ENCODE peak calls at places on chromosomes 3 and 15, in nine cellular contexts. One of them, this sample, is unnamed.

GRCh38 chr3:106006001-106006400 is 137.2 kb upstream of the CBLB start:
- DNase-seq in tibial nerve: no peak
- DNase-seq in transverse colon: no peak
- DNase-seq in SK-N-SH: no peak
- DNase-seq in sigmoid colon: no peak
- DNase-seq in K562: no peak
- DNase-seq in ovary: no peak
- DNase-seq in esophagus muscularis mucosa: no peak
- DNase-seq in H1: no peak
- DNase-seq in this sample: no peak

GRCh38 chr15:48282186-48282585 is 49.0 kb upstream of the DUT start:
- DNase-seq in tibial nerve: no peak
- DNase-seq in transverse colon: no peak
- DNase-seq in SK-N-SH: no peak
- DNase-seq in sigmoid colon: no peak
- DNase-seq in K562: no peak
- DNase-seq in ovary: no peak
- DNase-seq in esophagus muscularis mucosa: no peak
- DNase-seq in H1: no peak
- DNase-seq in this sample: no peak

GRCh38 chr3:71578045-71578730 is 5.3 kb downstream of the FOXP1 start:
- DNase-seq in tibial nerve: no peak
- DNase-seq in transverse colon: no peak
- DNase-seq in SK-N-SH: no peak
- DNase-seq in sigmoid colon: no peak
- DNase-seq in K562: no peak
- DNase-seq in ovary: no peak
- DNase-seq in esophagus muscularis mucosa: no peak
- DNase-seq in H1: no peak
- DNase-seq in this sample: no peak

GRCh38 chr15:72923304-72923703 is 129.0 kb upstream of the NEO1 start:
- DNase-seq in tibial nerve: no peak
- DNase-seq in transverse colon: no peak
- DNase-seq in SK-N-SH: no peak
- DNase-seq in sigmoid colon: no peak
- DNase-seq in K562: no peak
- DNase-seq in ovary: no peak
- DNase-seq in esophagus muscularis mucosa: no peak
- DNase-seq in H1: no peak
- DNase-seq in this sample: no peak

GRCh38 chr15:59300618-59301139 is 72.0 kb downstream of the MYO1E start:
- DNase-seq in tibial nerve: peak; percentile 44
- DNase-seq in transverse colon: peak; percentile 61
- DNase-seq in SK-N-SH: no peak
- DNase-seq in sigmoid colon: no peak
- DNase-seq in K562: no peak
- DNase-seq in ovary: peak; percentile 42
- DNase-seq in esophagus muscularis mucosa: no peak
- DNase-seq in H1: no peak
- DNase-seq in this sample: no peak

GRCh38 chr3:151216641-151217040 is 13.6 kb upstream of the GPR171 start:
- DNase-seq in tibial nerve: no peak
- DNase-seq in transverse colon: no peak
- DNase-seq in SK-N-SH: peak; percentile 13
- DNase-seq in sigmoid colon: no peak
- DNase-seq in K562: no peak
- DNase-seq in ovary: no peak
- DNase-seq in esophagus muscularis mucosa: no peak
- DNase-seq in H1: no peak
- DNase-seq in this sample: no peak

GRCh38 chr3:82824491-82824890 is 1063.0 kb upstream of the GBE1 start:
- DNase-seq in tibial nerve: no peak
- DNase-seq in transverse colon: no peak
- DNase-seq in SK-N-SH: no peak
- DNase-seq in sigmoid colon: no peak
- DNase-seq in K562: no peak
- DNase-seq in ovary: no peak
- DNase-seq in esophagus muscularis mucosa: no peak
- DNase-seq in H1: no peak
- DNase-seq in this sample: no peak

GRCh38 chr3:194139085-194139976 is 3.4 kb downstream of the HES1 start:
- DNase-seq in tibial nerve: no peak
- DNase-seq in transverse colon: no peak
- DNase-seq in SK-N-SH: peak; percentile 83
- DNase-seq in sigmoid colon: peak; percentile 83
- DNase-seq in K562: peak; percentile 54
- DNase-seq in ovary: peak; percentile 61
- DNase-seq in esophagus muscularis mucosa: no peak
- DNase-seq in H1: no peak
- DNase-seq in this sample: no peak

GRCh38 chr3:147356145-147356908 is 50.0 kb downstream of the ZIC4 start:
- DNase-seq in tibial nerve: no peak
- DNase-seq in transverse colon: no peak
- DNase-seq in SK-N-SH: no peak
- DNase-seq in sigmoid colon: no peak
- DNase-seq in K562: no peak
- DNase-seq in ovary: no peak
- DNase-seq in esophagus muscularis mucosa: no peak
- DNase-seq in H1: no peak
- DNase-seq in this sample: no peak

GRCh38 chr3:147355104-147355854 is 51.1 kb downstream of the ZIC4 start:
- DNase-seq in tibial nerve: no peak
- DNase-seq in transverse colon: no peak
- DNase-seq in SK-N-SH: no peak
- DNase-seq in sigmoid colon: no peak
- DNase-seq in K562: no peak
- DNase-seq in ovary: no peak
- DNase-seq in esophagus muscularis mucosa: no peak
- DNase-seq in H1: no peak
- DNase-seq in this sample: no peak

GRCh38 chr3:147356909-147357733 is 49.2 kb downstream of the ZIC4 start:
- DNase-seq in tibial nerve: no peak
- DNase-seq in transverse colon: no peak
- DNase-seq in SK-N-SH: peak; percentile 55
- DNase-seq in sigmoid colon: no peak
- DNase-seq in K562: no peak
- DNase-seq in ovary: no peak
- DNase-seq in esophagus muscularis mucosa: peak; percentile 72
- DNase-seq in H1: no peak
- DNase-seq in this sample: no peak

GRCh38 chr3:147351301-147351700 is 55.0 kb downstream of the ZIC4 start:
- DNase-seq in tibial nerve: no peak
- DNase-seq in transverse colon: no peak
- DNase-seq in SK-N-SH: no peak
- DNase-seq in sigmoid colon: no peak
- DNase-seq in K562: no peak
- DNase-seq in ovary: no peak
- DNase-seq in esophagus muscularis mucosa: no peak
- DNase-seq in H1: no peak
- DNase-seq in this sample: no peak

DNA sequence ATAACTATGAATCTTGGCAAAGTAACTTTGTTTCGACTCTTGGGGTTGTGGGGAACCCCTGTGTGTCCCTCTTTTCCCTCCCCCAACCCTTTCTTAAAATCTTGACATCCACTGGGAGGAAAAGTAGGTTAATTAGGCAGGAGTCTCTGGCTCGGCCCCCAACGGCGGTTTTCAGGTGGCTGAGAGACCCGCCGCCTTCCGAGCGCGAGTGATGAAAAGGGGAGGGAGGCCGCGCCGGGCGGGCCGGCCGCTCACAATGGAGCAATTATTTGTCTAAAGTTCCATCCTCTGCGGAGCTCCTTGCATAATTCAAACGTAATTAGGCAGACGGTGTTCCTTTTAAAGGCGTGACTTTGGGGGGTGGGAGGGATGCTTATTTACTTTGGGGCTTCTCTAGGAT is 51.7 kb downstream of the ZIC4 start:
- DNase-seq in tibial nerve: no peak
- DNase-seq in transverse colon: no peak
- DNase-seq in SK-N-SH: no peak
- DNase-seq in sigmoid colon: no peak
- DNase-seq in K562: no peak
- DNase-seq in ovary: no peak
- DNase-seq in esophagus muscularis mucosa: no peak
- DNase-seq in H1: no peak
- DNase-seq in this sample: no peak
- H3K27me3 ChIP-seq in tibial nerve: peaks cover 96% of the 10 kb centered on the region
- H3K27me3 ChIP-seq in transverse colon: peaks cover 78% of the 10 kb centered on the region
- H3K27me3 ChIP-seq in SK-N-SH: peaks cover 66% of the 10 kb centered on the region
- H3K27me3 ChIP-seq in sigmoid colon: peaks cover 46% of the 10 kb centered on the region
- H3K27me3 ChIP-seq in K562: peaks cover 21% of the 10 kb centered on the region
- H3K27me3 ChIP-seq in ovary: no peaks in the 10 kb centered on the region
- H3K27me3 ChIP-seq in esophagus muscularis mucosa: peaks cover 4% of the 10 kb centered on the region
- H3K27me3 ChIP-seq in H1: peaks cover 35% of the 10 kb centered on the region
- H3K27me3 ChIP-seq in this sample: peaks cover 78% of the 10 kb centered on the region

GRCh38 chr15:25090073-25090733 is 135.4 kb downstream of the SNRPN start:
- DNase-seq in tibial nerve: no peak
- DNase-seq in transverse colon: no peak
- DNase-seq in SK-N-SH: no peak
- DNase-seq in sigmoid colon: no peak
- DNase-seq in K562: no peak
- DNase-seq in ovary: no peak
- DNase-seq in esophagus muscularis mucosa: no peak
- DNase-seq in H1: no peak
- DNase-seq in this sample: peak; percentile 15

GRCh38 chr15:25092661-25093060 is 137.9 kb downstream of the SNRPN start:
- DNase-seq in tibial nerve: no peak
- DNase-seq in transverse colon: no peak
- DNase-seq in SK-N-SH: no peak
- DNase-seq in sigmoid colon: no peak
- DNase-seq in K562: no peak
- DNase-seq in ovary: no peak
- DNase-seq in esophagus muscularis mucosa: no peak
- DNase-seq in H1: no peak
- DNase-seq in this sample: no peak

GRCh38 chr15:25093455-25094029 is 138.8 kb downstream of the SNRPN start:
- DNase-seq in tibial nerve: no peak
- DNase-seq in transverse colon: no peak
- DNase-seq in SK-N-SH: no peak
- DNase-seq in sigmoid colon: no peak
- DNase-seq in K562: no peak
- DNase-seq in ovary: no peak
- DNase-seq in esophagus muscularis mucosa: peak; percentile 77
- DNase-seq in H1: no peak
- DNase-seq in this sample: no peak

GRCh38 chr15:25089577-25089976 is 134.8 kb downstream of the SNRPN start:
- DNase-seq in tibial nerve: no peak
- DNase-seq in transverse colon: no peak
- DNase-seq in SK-N-SH: no peak
- DNase-seq in sigmoid colon: no peak
- DNase-seq in K562: no peak
- DNase-seq in ovary: no peak
- DNase-seq in esophagus muscularis mucosa: no peak
- DNase-seq in H1: no peak
- DNase-seq in this sample: no peak

GRCh38 chr15:25091421-25092158 is 136.8 kb downstream of the SNRPN start:
- DNase-seq in tibial nerve: no peak
- DNase-seq in transverse colon: no peak
- DNase-seq in SK-N-SH: no peak
- DNase-seq in sigmoid colon: no peak
- DNase-seq in K562: no peak
- DNase-seq in ovary: no peak
- DNase-seq in esophagus muscularis mucosa: peak; percentile 81
- DNase-seq in H1: no peak
- DNase-seq in this sample: no peak
- H3K9me3 ChIP-seq in tibial nerve: peaks cover 98% of the 10 kb centered on the region
- H3K9me3 ChIP-seq in transverse colon: peaks cover 66% of the 10 kb centered on the region
- H3K9me3 ChIP-seq in SK-N-SH: no peaks in the 10 kb centered on the region
- H3K9me3 ChIP-seq in sigmoid colon: peaks cover 58% of the 10 kb centered on the region
- H3K9me3 ChIP-seq in K562: no peaks in the 10 kb centered on the region
- H3K9me3 ChIP-seq in ovary: peaks cover 3% of the 10 kb centered on the region
- H3K9me3 ChIP-seq in esophagus muscularis mucosa: peaks cover 77% of the 10 kb centered on the region
- H3K9me3 ChIP-seq in H1: peaks cover 22% of the 10 kb centered on the region
- H3K9me3 ChIP-seq in this sample: peaks cover 55% of the 10 kb centered on the region

DNA sequence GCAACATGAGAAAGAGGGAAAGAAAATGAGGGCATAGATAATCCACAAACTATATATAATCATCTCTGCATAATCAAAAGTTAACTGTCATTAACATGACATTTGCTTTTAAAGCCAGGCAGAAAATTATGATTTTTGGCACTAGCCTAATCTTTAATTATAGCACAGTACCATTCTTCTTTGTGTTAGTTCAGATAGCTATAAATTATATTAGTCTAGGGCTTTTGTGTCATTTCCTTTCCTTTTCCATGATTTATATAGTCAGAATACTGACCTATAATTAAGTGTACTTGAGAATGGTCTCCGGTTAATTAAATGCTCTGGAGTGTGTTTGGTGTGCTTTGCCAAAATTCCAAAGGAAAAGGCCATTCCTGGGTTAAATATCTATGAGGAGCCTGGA is 441.9 kb upstream of the THRB start:
- DNase-seq in tibial nerve: no peak
- DNase-seq in transverse colon: no peak
- DNase-seq in SK-N-SH: no peak
- DNase-seq in sigmoid colon: no peak
- DNase-seq in K562: no peak
- DNase-seq in ovary: no peak
- DNase-seq in esophagus muscularis mucosa: no peak
- DNase-seq in H1: no peak
- DNase-seq in this sample: no peak
- TF ChIP-seq EP300 in tibial nerve: no peak
- TF ChIP-seq EP300 in transverse colon: no peak
- TF ChIP-seq EP300 in SK-N-SH: no peak
- TF ChIP-seq EP300 in sigmoid colon: no peak
- TF ChIP-seq EP300 in K562: no peak
- TF ChIP-seq EP300 in ovary: no peak
- TF ChIP-seq EP300 in esophagus muscularis mucosa: no peak
- TF ChIP-seq EP300 in H1: no peak
- TF ChIP-seq EP300 in this sample: no peak

GRCh38 chr15:70401709-70402108 is 304.0 kb upstream of the TLE3 start:
- DNase-seq in tibial nerve: peak; percentile 62
- DNase-seq in transverse colon: no peak
- DNase-seq in SK-N-SH: no peak
- DNase-seq in sigmoid colon: peak; percentile 72
- DNase-seq in K562: no peak
- DNase-seq in ovary: no peak
- DNase-seq in esophagus muscularis mucosa: no peak
- DNase-seq in H1: no peak
- DNase-seq in this sample: no peak

GRCh38 chr15:70397816-70398215 is 300.1 kb upstream of the TLE3 start:
- DNase-seq in tibial nerve: no peak
- DNase-seq in transverse colon: no peak
- DNase-seq in SK-N-SH: no peak
- DNase-seq in sigmoid colon: no peak
- DNase-seq in K562: no peak
- DNase-seq in ovary: no peak
- DNase-seq in esophagus muscularis mucosa: no peak
- DNase-seq in H1: no peak
- DNase-seq in this sample: no peak

GRCh38 chr15:70399204-70399603 is 301.5 kb upstream of the TLE3 start:
- DNase-seq in tibial nerve: no peak
- DNase-seq in transverse colon: no peak
- DNase-seq in SK-N-SH: no peak
- DNase-seq in sigmoid colon: no peak
- DNase-seq in K562: no peak
- DNase-seq in ovary: no peak
- DNase-seq in esophagus muscularis mucosa: no peak
- DNase-seq in H1: no peak
- DNase-seq in this sample: no peak

GRCh38 chr15:70400766-70401541 is 303.2 kb upstream of the TLE3 start:
- DNase-seq in tibial nerve: peak; percentile 34
- DNase-seq in transverse colon: no peak
- DNase-seq in SK-N-SH: no peak
- DNase-seq in sigmoid colon: no peak
- DNase-seq in K562: no peak
- DNase-seq in ovary: no peak
- DNase-seq in esophagus muscularis mucosa: no peak
- DNase-seq in H1: no peak
- DNase-seq in this sample: no peak

GRCh38 chr15:70398694-70399093 is 301.0 kb upstream of the TLE3 start:
- DNase-seq in tibial nerve: no peak
- DNase-seq in transverse colon: no peak
- DNase-seq in SK-N-SH: no peak
- DNase-seq in sigmoid colon: no peak
- DNase-seq in K562: no peak
- DNase-seq in ovary: no peak
- DNase-seq in esophagus muscularis mucosa: no peak
- DNase-seq in H1: no peak
- DNase-seq in this sample: no peak
- H3K27me3 ChIP-seq in tibial nerve: no peaks in the 10 kb centered on the region
- H3K27me3 ChIP-seq in transverse colon: no peaks in the 10 kb centered on the region
- H3K27me3 ChIP-seq in SK-N-SH: peaks cover 28% of the 10 kb centered on the region
- H3K27me3 ChIP-seq in sigmoid colon: no peaks in the 10 kb centered on the region
- H3K27me3 ChIP-seq in K562: peaks cover 67% of the 10 kb centered on the region
- H3K27me3 ChIP-seq in ovary: no peaks in the 10 kb centered on the region
- H3K27me3 ChIP-seq in esophagus muscularis mucosa: no peaks in the 10 kb centered on the region
- H3K27me3 ChIP-seq in H1: no peaks in the 10 kb centered on the region
- H3K27me3 ChIP-seq in this sample: peaks cover 14% of the 10 kb centered on the region